ENCODE peak calls at places on chromosomes 4 and X, in seven cellular contexts. P is left kidney; J is non-pigmented ciliary epithelial cell; B is EH; I is ELF-1; T is globus pallidus; G is naive thymus-derived CD8-positive, alpha-beta T cell. O is an unnamed sample.

GRCh38 chrX:1534321-1535168 is 2.4 kb downstream of the P2RY8 start:
- DNase-seq in G (peak; percentile 31), B (no peak), J (no peak), T (no peak), I (peak; percentile 25), P (no peak), O (no peak)

GRCh38 chrX:48573690-48574269 is 504 bp upstream of the RBM3 start:
- DNase-seq in P (peak; percentile 49), T (no peak), G (no peak), J (no peak), I (peak; percentile 68), B (no peak), O (no peak)

GRCh38 chr4:1967512-1968149 is 41.1 kb downstream of the NELFA start:
- DNase-seq in G (no peak), P (no peak), I (no peak), J (no peak), T (no peak), B (no peak), O (no peak)

GRCh38 chrX:45842916-45843315 is 642.2 kb upstream of the DIPK2B start:
- DNase-seq in T (no peak), I (no peak), B (peak; percentile 57), G (no peak), J (no peak), P (no peak), O (no peak)

GRCh38 chr4:3257691-3258482 is 8.9 kb downstream of the MSANTD1 start:
- DNase-seq in T (no peak), P (no peak), I (no peak), B (peak; percentile 47), G (no peak), J (no peak), O (peak; percentile 89)

GRCh38 chr4:183624548-183624947 is 34.4 kb downstream of the RWDD4 start:
- DNase-seq in J (no peak), I (no peak), T (no peak), P (no peak), B (no peak), G (no peak), O (no peak)

GRCh38 chr4:2411786-2412510 is 6.5 kb downstream of the ZFYVE28 start:
- DNase-seq in J (no peak), B (no peak), P (no peak), I (no peak), T (no peak), G (no peak), O (no peak)

GRCh38 chr4:3388461-3389185 is 53.1 kb upstream of the HGFAC start:
- DNase-seq in T (no peak), B (peak; percentile 94), I (no peak), J (peak; percentile 53), P (peak; percentile 94), G (no peak), O (no peak)

GRCh38 chr4:84879651-84880200 is 86.8 kb downstream of the WDFY3 start:
- DNase-seq in G (no peak), T (no peak), B (peak; percentile 57), I (no peak), P (no peak), J (no peak), O (no peak)

GRCh38 chrX:103398321-103398937 is 22.1 kb downstream of the BEX3 start:
- DNase-seq in G (no peak), J (peak; percentile 55), P (no peak), T (no peak), I (peak; percentile 37), B (peak; percentile 86), O (peak; percentile 25)